ENCODE peak calls at places on chromosomes 7 and 10, in four cellular contexts. T is H9, C is fibroblast of lung, R is SK-N-SH. S is an unnamed sample.

GRCh38 chr10:16816142-16816541 is 1.1 kb downstream of the RSU1 start:
- DNase-seq in T (no peak), C (peak; percentile 11), R (peak; percentile 9), S (no peak)

GRCh38 chr7:130872341-130872740 is 138.3 kb upstream of the KLF14 start:
- DNase-seq in T (no peak), C (no peak), R (no peak), S (no peak)

GRCh38 chr10:70302292-70302691 is 18.5 kb upstream of the NPFFR1 start:
- DNase-seq in T (no peak), C (peak; percentile 92), R (no peak), S (no peak)

GRCh38 chr10:123614888-123615287 is 51.3 kb upstream of the GPR26 start:
- DNase-seq in T (peak; percentile 87), C (peak; percentile 18), R (no peak), S (peak; percentile 94)

GRCh38 chr7:21377545-21377944 is 50.3 kb upstream of the SP4 start:
- DNase-seq in T (no peak), C (no peak), R (no peak), S (no peak)

GRCh38 chr10:124577651-124578050 is 116.0 kb downstream of the LHPP start:
- DNase-seq in T (no peak), C (no peak), R (no peak), S (no peak)

GRCh38 chr10:82282782-82283456 is 407.9 kb downstream of the NRG3 start:
- DNase-seq in T (no peak), C (no peak), R (no peak), S (no peak)

GRCh38 chr7:38007096-38007495 is 86.7 kb downstream of the EPDR1 start:
- DNase-seq in T (no peak), C (no peak), R (no peak), S (peak; percentile 8)

GRCh38 chr10:103519798-103520197 is 26.3 kb downstream of the NEURL1 start:
- DNase-seq in T (no peak), C (no peak), R (no peak), S (no peak)

GRCh38 chr7:70696139-70696782 is 435.7 kb upstream of the GALNT17 start:
- DNase-seq in T (no peak), C (peak; percentile 56), R (peak; percentile 44), S (peak; percentile 30)

GRCh38 chr10:62426600-62426999 is 52.4 kb downstream of the ZNF365 start:
- DNase-seq in T (peak; percentile 36), C (no peak), R (no peak), S (peak; percentile 2)

GRCh38 chr10:62426086-62426485 is 51.9 kb downstream of the ZNF365 start:
- DNase-seq in T (no peak), C (no peak), R (no peak), S (no peak)

GRCh38 chr10:62424026-62424425 is 49.9 kb downstream of the ZNF365 start:
- DNase-seq in T (no peak), C (peak; percentile 19), R (no peak), S (no peak)

DNA sequence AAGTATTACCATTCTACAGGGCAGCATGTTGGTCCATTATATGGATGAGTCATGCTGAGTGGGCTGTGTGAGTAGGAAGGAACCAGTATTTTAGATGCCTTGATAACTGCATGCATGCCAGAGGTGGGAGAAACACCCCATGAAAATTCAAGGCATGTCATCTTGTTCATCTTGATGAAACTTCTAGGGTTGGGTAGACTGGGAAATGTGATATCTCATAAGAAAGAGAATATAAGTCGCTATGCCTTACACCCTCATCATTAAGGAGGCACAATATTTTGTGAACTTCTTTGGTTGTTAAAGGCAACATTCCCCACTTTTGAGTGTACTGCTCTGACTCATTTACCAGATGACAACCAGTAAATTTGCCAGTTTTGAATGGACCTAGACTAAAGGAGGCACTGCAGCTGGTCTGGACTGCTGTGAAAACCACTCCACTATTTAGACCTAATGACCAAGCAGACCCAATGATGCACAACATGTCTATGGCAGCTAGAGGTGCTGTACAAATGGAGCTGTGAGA is 48.0 kb downstream of the ZNF365 start:
- DNase-seq in T (no peak), C (peak; percentile 66), R (no peak), S (no peak)
- TF ChIP-seq CTCF in T (no peak), C (no peak), R (peak; percentile 42), S (no peak)

GRCh38 chr7:23491502-23491901 is 21.2 kb upstream of the IGF2BP3 start:
- DNase-seq in T (no peak), C (no peak), R (no peak), S (no peak)
- H3K4me1 ChIP-seq in T (no peaks in the 10 kb centered on the region), C (no peaks in the 10 kb centered on the region), R (peaks cover 7% of the 10 kb centered on the region), S (no peaks in the 10 kb centered on the region)

GRCh38 chr7:47992446-47992845 is 13.0 kb upstream of the HUS1 start:
- DNase-seq in T (no peak), C (no peak), R (no peak), S (no peak)
- H3K9ac ChIP-seq in T (no peak overlapping the region), C (no peak overlapping the region), R (no peak overlapping the region), S (no peak overlapping the region)

DNA sequence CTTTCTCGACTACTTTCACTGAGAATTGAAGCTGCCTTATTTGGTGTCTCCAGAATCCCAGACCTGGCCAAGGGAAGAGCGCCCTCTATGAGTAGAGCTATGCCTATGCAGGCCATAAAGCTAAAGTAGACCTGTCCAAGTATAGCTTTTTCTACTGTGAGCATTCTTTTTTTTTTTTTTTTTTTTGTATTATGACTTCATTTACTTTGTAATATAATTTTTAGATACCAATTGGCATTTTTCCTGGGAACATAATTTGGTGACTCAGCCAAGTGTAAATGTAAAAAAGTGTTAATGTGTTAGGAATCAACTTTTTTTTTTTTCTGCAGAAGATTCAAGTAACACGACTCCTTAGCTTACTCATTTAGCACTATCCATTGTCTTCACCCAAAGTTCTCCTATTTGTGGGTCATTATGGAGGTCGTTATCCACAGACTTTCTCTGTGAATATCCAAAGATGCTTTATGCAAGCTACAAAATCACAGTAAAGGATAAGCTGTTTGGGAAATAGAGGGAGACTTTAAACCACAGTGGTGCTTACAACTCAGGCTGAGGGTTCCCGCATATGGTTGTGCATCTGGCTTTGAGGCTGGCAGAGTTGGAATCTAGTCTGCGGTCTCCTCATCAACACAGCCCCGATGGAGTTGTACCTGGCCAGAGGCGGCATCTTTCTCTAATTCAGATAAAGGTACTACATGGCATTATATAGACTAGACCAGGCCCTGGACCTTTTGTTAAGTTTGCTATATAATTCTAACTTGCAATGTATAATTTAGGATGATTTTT is 1040.2 kb upstream of the SORCS1 start:
- DNase-seq in T (peak; percentile 59), C (peak; percentile 16), R (peak; percentile 20), S (peak; percentile 78)
- TF ChIP-seq CTCF in T (peak; percentile 94), C (no peak), R (peak; percentile 77), S (peak; percentile 88)